ENCODE peak calls at places on chromosomes 16 and 17, in nine cellular contexts. U, Q, W, E, A, K, H, D and J are unnamed samples. For H3K9me3, the result is how much of the 10 kb centered on the place peaks cover.

GRCh38 chr17:37650419-37651003 is 7.3 kb upstream of the DDX52 start:
- DNase-seq in H (peak), U (peak), Q (no peak), A (no peak), E (no peak), D (peak), K (no peak), W (no peak), J (no peak)

GRCh38 chr16:1778200-1779179 is 3.9 kb downstream of the SPSB3 start:
- DNase-seq in U (no peak), H (no peak), E (no peak), Q (no peak), W (no peak), K (no peak), A (no peak), D (no peak), J (no peak)

GRCh38 chr16:5412721-5413120 is 315.1 kb upstream of the EEF2KMT start:
- DNase-seq in A (no peak), H (no peak), U (no peak), Q (peak), W (no peak), E (no peak), K (no peak), D (no peak), J (no peak)

GRCh38 chr16:10744370-10745030 is 858 bp downstream of the NUBP1 start:
- DNase-seq in H (no peak), K (no peak), D (no peak), A (no peak), E (no peak), U (no peak), W (peak), Q (no peak), J (no peak)

GRCh38 chr16:22898131-22898530 is 84.2 kb downstream of the HS3ST2 start:
- DNase-seq in D (no peak), W (no peak), U (no peak), A (no peak), K (no peak), E (no peak), Q (no peak), H (no peak), J (no peak)

GRCh38 chr17:26809033-26809432 is 484.9 kb upstream of the WSB1 start:
- DNase-seq in A (no peak), U (no peak), Q (no peak), H (peak), K (no peak), D (no peak), E (no peak), W (no peak), J (no peak)

GRCh38 chr16:534089-534635 is 6.7 kb downstream of the CAPN15 start:
- DNase-seq in A (no peak), U (peak), Q (no peak), E (no peak), K (no peak), W (no peak), H (no peak), D (no peak), J (no peak)

GRCh38 chr17:38403491-38403890 is 24.8 kb upstream of the ARHGAP23 start:
- DNase-seq in A (no peak), U (no peak), Q (no peak), D (no peak), K (no peak), H (no peak), W (no peak), E (no peak), J (no peak)

GRCh38 chr17:64155751-64156544 is 26.0 kb upstream of the ERN1 start:
- DNase-seq in Q (no peak), W (no peak), U (peak), A (no peak), H (no peak), E (no peak), D (no peak), K (peak), J (no peak)

GRCh38 chr17:55730808-55731207 is 8.1 kb upstream of the TMEM100 start:
- DNase-seq in U (no peak), W (no peak), D (no peak), K (no peak), H (no peak), Q (peak), E (no peak), A (no peak), J (no peak)

GRCh38 chr16:67661101-67661661 is 421 bp downstream of the PARD6A start:
- DNase-seq in D (no peak), U (peak), K (no peak), H (peak), A (no peak), E (no peak), W (peak), Q (no peak), J (no peak)

GRCh38 chr16:47061204-47061603 is 82.5 kb downstream of the NETO2 start:
- DNase-seq in A (no peak), W (peak), K (no peak), U (no peak), D (no peak), E (no peak), Q (no peak), H (no peak), J (no peak)

GRCh38 chr16:8776193-8776592 is 21.2 kb downstream of the TMEM186 start:
- DNase-seq in Q (no peak), U (no peak), E (no peak), H (no peak), W (no peak), D (no peak), K (no peak), A (no peak), J (no peak)

GRCh38 chr16:9199312-9199711 is 107.9 kb downstream of the HAPSTR1 start:
- DNase-seq in A (no peak), E (no peak), K (no peak), H (no peak), Q (peak), U (no peak), D (no peak), W (no peak), J (no peak)

GRCh38 chr17:35889241-35889640 is 9.1 kb upstream of the CCL5 start:
- DNase-seq in D (no peak), K (no peak), Q (no peak), A (no peak), H (no peak), W (no peak), E (no peak), U (no peak), J (no peak)

GRCh38 chr16:29678691-29679267 is at the start of gene QPRT:
- DNase-seq in E (no peak), W (no peak), D (peak), A (no peak), K (no peak), U (peak), Q (peak), H (peak), J (no peak)

GRCh38 chr16:85916141-85916890 is 17.4 kb downstream of the IRF8 start:
- DNase-seq in Q (peak), D (no peak), E (no peak), A (no peak), U (peak), W (peak), H (no peak), K (peak), J (no peak)

GRCh38 chr17:76022973-76023899 is 3.9 kb downstream of the EVPL start:
- DNase-seq in W (no peak), Q (no peak), D (no peak), H (no peak), A (no peak), E (no peak), K (no peak), U (no peak), J (no peak)

GRCh38 chr17:66715745-66716156 is 119.2 kb upstream of the CACNG5 start:
- DNase-seq in H (peak), A (no peak), K (no peak), D (peak), Q (peak), W (no peak), U (no peak), E (no peak), J (no peak)

GRCh38 chr16:79334127-79334526 is 266.4 kb downstream of the MAF start:
- DNase-seq in Q (peak), U (peak), H (no peak), A (peak), D (peak), W (no peak), E (no peak), K (no peak), J (peak)

GRCh38 chr17:78391843-78392242 is 13.4 kb downstream of the PGS1 start:
- DNase-seq in W (no peak), Q (no peak), E (no peak), H (no peak), K (no peak), D (no peak), U (no peak), A (no peak), J (no peak)

GRCh38 chr16:83458612-83459011 is 349.2 kb upstream of the HSBP1 start:
- DNase-seq in H (no peak), E (no peak), Q (no peak), K (no peak), U (no peak), A (no peak), W (no peak), D (no peak), J (no peak)

GRCh38 chr17:61284174-61284573 is 115.5 kb upstream of the TBX2 start:
- DNase-seq in Q (no peak), K (no peak), A (no peak), U (no peak), W (no peak), E (no peak), D (no peak), H (no peak), J (no peak)

GRCh38 chr17:21678451-21679081 is 13.8 kb upstream of the KCNJ18 start:
- DNase-seq in W (peak), U (no peak), H (no peak), K (no peak), A (no peak), Q (no peak), E (no peak), D (no peak), J (no peak)

GRCh38 chr17:37384560-37385160 is 8.9 kb downstream of the C17orf78 start:
- DNase-seq in U (no peak), D (no peak), E (no peak), Q (no peak), W (no peak), K (no peak), A (no peak), H (no peak), J (no peak)

GRCh38 chr17:41868568-41868967 is 3.3 kb upstream of the KLHL11 start:
- DNase-seq in Q (no peak), D (no peak), W (no peak), E (no peak), K (no peak), A (no peak), U (no peak), H (no peak), J (no peak)

GRCh38 chr17:66413564-66414520 is 111.4 kb downstream of the PRKCA start:
- DNase-seq in U (no peak), E (no peak), A (no peak), D (no peak), H (no peak), Q (no peak), W (no peak), K (no peak), J (no peak)

GRCh38 chr17:66415366-66416206 is 113.2 kb downstream of the PRKCA start:
- DNase-seq in U (no peak), Q (no peak), H (no peak), D (no peak), A (no peak), K (no peak), E (no peak), W (no peak), J (no peak)

GRCh38 chr17:40023590-40024292 is 8.5 kb downstream of the CSF3 start:
- DNase-seq in K (peak), A (no peak), H (no peak), D (no peak), W (no peak), U (no peak), Q (no peak), E (no peak), J (no peak)

GRCh38 chr17:38598536-38598935 is 7.2 kb downstream of the SRCIN1 start:
- DNase-seq in K (no peak), A (no peak), U (peak), Q (peak), H (peak), W (no peak), E (no peak), D (peak), J (no peak)

GRCh38 chr16:57092786-57093301 is 461 bp downstream of the CPNE2 start:
- DNase-seq in U (peak), H (no peak), W (peak), E (no peak), Q (peak), A (peak), K (no peak), D (peak), J (peak)

GRCh38 chr16:3001316-3001715 is 11.4 kb upstream of the CLDN9 start:
- DNase-seq in D (no peak), E (no peak), K (no peak), U (no peak), W (no peak), Q (no peak), A (no peak), H (no peak), J (no peak)

GRCh38 chr17:50923611-50924010 is 57.5 kb upstream of the TOB1 start:
- DNase-seq in A (no peak), E (no peak), U (no peak), W (no peak), K (no peak), D (no peak), Q (no peak), H (no peak), J (no peak)

GRCh38 chr16:24178496-24178895 is 77.6 kb upstream of the CACNG3 start:
- DNase-seq in U (no peak), H (peak), W (no peak), Q (no peak), D (peak), E (no peak), K (no peak), A (no peak), J (no peak)

GRCh38 chr16:75085556-75085955 is 31.0 kb downstream of the LDHD start:
- DNase-seq in A (no peak), D (no peak), U (no peak), W (no peak), H (no peak), E (no peak), Q (no peak), K (no peak), J (no peak)

GRCh38 chr17:72305472-72305871 is 184.7 kb downstream of the SOX9 start:
- DNase-seq in E (no peak), W (no peak), U (no peak), H (no peak), Q (no peak), K (no peak), D (no peak), A (no peak), J (no peak)

GRCh38 chr16:74830646-74831045 is 56.0 kb upstream of the FA2H start:
- DNase-seq in W (no peak), U (no peak), H (no peak), K (no peak), A (no peak), Q (peak), E (no peak), D (no peak), J (no peak)

GRCh38 chr17:31457391-31458234 is 66.1 kb downstream of the RAB11FIP4 start:
- DNase-seq in A (no peak), Q (no peak), D (no peak), U (no peak), H (no peak), K (no peak), E (no peak), W (no peak), J (no peak)

GRCh38 chr16:50884066-50884860 is 142.4 kb downstream of the CYLD start:
- DNase-seq in Q (peak), A (peak), K (peak), U (no peak), W (no peak), H (no peak), D (peak), E (no peak), J (peak)

GRCh38 chr17:36001862-36002603 is 680 bp upstream of the CCL15 start:
- DNase-seq in D (no peak), W (no peak), U (peak), Q (no peak), A (no peak), E (no peak), H (no peak), K (peak), J (no peak)

GRCh38 chr17:8799001-8799850 is at the start of gene MFSD6L:
- DNase-seq in H (no peak), K (no peak), Q (no peak), W (no peak), U (peak), A (peak), D (no peak), E (no peak), J (no peak)

GRCh38 chr17:8799851-8800212 is 667 bp upstream of the MFSD6L start:
- DNase-seq in D (no peak), W (no peak), U (peak), K (no peak), A (no peak), H (no peak), Q (no peak), E (no peak), J (no peak)

GRCh38 chr17:8800656-8801055 is 1.5 kb upstream of the MFSD6L start:
- DNase-seq in A (no peak), D (no peak), H (no peak), Q (no peak), K (no peak), E (no peak), W (no peak), U (no peak), J (no peak)

GRCh38 chr17:8798176-8799000 is 777 bp downstream of the MFSD6L start:
- DNase-seq in D (no peak), H (no peak), Q (no peak), U (peak), W (no peak), A (no peak), K (no peak), E (no peak), J (no peak)

GRCh38 chr17:8797621-8798175 is 1.5 kb downstream of the MFSD6L start:
- DNase-seq in D (no peak), A (no peak), W (no peak), K (no peak), E (no peak), H (no peak), Q (no peak), U (no peak), J (no peak)
- H3K9me3 ChIP-seq in D (under half), A (under half), W (under half), K (under half), E (under half), H (under half), Q (under half), U (under half), J (under half)

GRCh38 chr17:14359251-14359939 is 58.5 kb downstream of the HS3ST3B1 start:
- DNase-seq in D (peak), E (peak), W (no peak), Q (no peak), K (no peak), H (no peak), U (no peak), A (no peak), J (no peak)
- H3K9me3 ChIP-seq in D (under half), E (under half), W (under half), Q (under half), K (under half), H (under half), U (under half), A (under half), J (under half)

DNA sequence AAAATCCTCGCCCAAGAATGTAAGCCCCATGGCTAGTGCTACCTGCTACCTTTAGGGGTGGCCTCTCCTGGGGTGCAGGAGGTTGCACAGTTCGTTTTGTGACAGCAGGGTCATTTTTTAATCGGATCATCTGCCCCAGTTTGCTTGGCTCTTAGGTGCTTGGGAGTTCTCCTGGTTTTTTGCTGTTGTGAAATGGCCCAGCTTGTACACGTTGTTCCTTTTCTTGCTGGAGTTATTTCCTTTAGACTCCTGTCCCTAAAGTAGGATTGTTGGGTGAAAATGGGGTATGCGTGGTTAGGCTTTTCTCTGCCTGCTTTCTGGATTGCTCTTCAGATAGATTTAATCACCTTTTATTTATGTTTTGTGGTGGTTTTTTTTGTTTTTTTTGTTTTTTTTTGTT is 25.8 kb downstream of the ABCC1 start:
- DNase-seq in E (no peak), K (no peak), U (no peak), A (no peak), Q (no peak), W (no peak), H (no peak), D (no peak), J (no peak)
- H3K9me3 ChIP-seq in E (under half), K (under half), U (under half), A (under half), Q (under half), W (under half), H (under half), D (half or more), J (under half)

GRCh38 chr17:77215281-77215680 is 74.5 kb downstream of the SEC14L1 start:
- DNase-seq in K (no peak), W (peak), A (no peak), E (no peak), Q (no peak), D (no peak), H (no peak), U (no peak), J (no peak)

GRCh38 chr17:77218902-77219301 is 78.1 kb downstream of the SEC14L1 start:
- DNase-seq in K (no peak), E (no peak), Q (no peak), W (peak), H (no peak), D (no peak), U (no peak), A (no peak), J (no peak)

GRCh38 chr17:77217566-77217965 is 76.8 kb downstream of the SEC14L1 start:
- DNase-seq in E (no peak), A (no peak), U (no peak), Q (no peak), K (no peak), D (no peak), H (no peak), W (peak), J (no peak)

GRCh38 chr17:77216435-77216980 is 75.7 kb downstream of the SEC14L1 start:
- DNase-seq in H (no peak), U (no peak), A (no peak), W (no peak), K (no peak), Q (no peak), E (no peak), D (no peak), J (no peak)

GRCh38 chr17:77217136-77217535 is 76.4 kb downstream of the SEC14L1 start:
- DNase-seq in D (no peak), Q (no peak), U (no peak), K (no peak), W (peak), A (no peak), H (no peak), E (no peak), J (no peak)
- H3K9me3 ChIP-seq in D (under half), Q (under half), U (under half), K (under half), W (under half), A (under half), H (under half), E (under half), J (under half)